ENCODE peak calls at places on chromosomes 13 and 19, in nine cellular contexts. One of them, this sample, is unnamed.
A peak's percentile ranks its signal among the peaks of the same experiment; 100 is the strongest.

GRCh38 chr13:113588394-113589111 is 4.0 kb downstream of the TFDP1 start:
- DNase-seq in T-helper 1 cell: no peak
- DNase-seq in Caco-2: no peak
- DNase-seq in CMK: no peak
- DNase-seq in memory B cell: no peak
- DNase-seq in B cell: no peak
- DNase-seq in left colon: no peak
- DNase-seq in A172: no peak
- DNase-seq in NCI-H1694 treated with DMSO at 0.1 percent for 48 hours: no peak
- DNase-seq in this sample: no peak

GRCh38 chr19:30559446-30559845 is 187.3 kb downstream of the ZNF536 start:
- DNase-seq in B cell: no peak
- DNase-seq in NCI-H1694 treated with DMSO at 0.1 percent for 48 hours: no peak
- DNase-seq in A172: no peak
- DNase-seq in memory B cell: no peak
- DNase-seq in CMK: no peak
- DNase-seq in Caco-2: no peak
- DNase-seq in left colon: no peak
- DNase-seq in T-helper 1 cell: no peak
- DNase-seq in this sample: no peak

GRCh38 chr13:111472083-111472482 is 151.6 kb downstream of the TEX29 start:
- DNase-seq in T-helper 1 cell: no peak
- DNase-seq in CMK: no peak
- DNase-seq in left colon: no peak
- DNase-seq in Caco-2: no peak
- DNase-seq in B cell: no peak
- DNase-seq in memory B cell: no peak
- DNase-seq in A172: no peak
- DNase-seq in NCI-H1694 treated with DMSO at 0.1 percent for 48 hours: no peak
- DNase-seq in this sample: no peak

GRCh38 chr19:32914879-32915278 is 45.3 kb upstream of the SLC7A9 start:
- DNase-seq in CMK: no peak
- DNase-seq in Caco-2: no peak
- DNase-seq in B cell: no peak
- DNase-seq in A172: peak; percentile 40
- DNase-seq in left colon: no peak
- DNase-seq in memory B cell: no peak
- DNase-seq in T-helper 1 cell: no peak
- DNase-seq in NCI-H1694 treated with DMSO at 0.1 percent for 48 hours: no peak
- DNase-seq in this sample: no peak

GRCh38 chr13:49419292-49419691 is 24.6 kb downstream of the CAB39L start:
- DNase-seq in Caco-2: no peak
- DNase-seq in memory B cell: no peak
- DNase-seq in A172: no peak
- DNase-seq in CMK: no peak
- DNase-seq in T-helper 1 cell: no peak
- DNase-seq in left colon: no peak
- DNase-seq in NCI-H1694 treated with DMSO at 0.1 percent for 48 hours: no peak
- DNase-seq in B cell: no peak
- DNase-seq in this sample: no peak

GRCh38 chr19:49746206-49746958 is 16.7 kb downstream of the TSKS start:
- DNase-seq in Caco-2: peak; percentile 33
- DNase-seq in left colon: no peak
- DNase-seq in NCI-H1694 treated with DMSO at 0.1 percent for 48 hours: no peak
- DNase-seq in A172: no peak
- DNase-seq in CMK: peak; percentile 96
- DNase-seq in B cell: peak; percentile 67
- DNase-seq in T-helper 1 cell: peak; percentile 42
- DNase-seq in memory B cell: peak; percentile 34
- DNase-seq in this sample: no peak

GRCh38 chr13:49444517-49445395 is 682 bp downstream of the SETDB2 start:
- DNase-seq in T-helper 1 cell: no peak
- DNase-seq in left colon: peak; percentile 31
- DNase-seq in CMK: peak; percentile 76
- DNase-seq in Caco-2: peak; percentile 24
- DNase-seq in memory B cell: peak; percentile 64
- DNase-seq in B cell: peak; percentile 39
- DNase-seq in NCI-H1694 treated with DMSO at 0.1 percent for 48 hours: no peak
- DNase-seq in A172: peak; percentile 44
- DNase-seq in this sample: peak; percentile 40

GRCh38 chr13:51501096-51501495 is 48.3 kb upstream of the INTS6 start:
- DNase-seq in Caco-2: no peak
- DNase-seq in memory B cell: no peak
- DNase-seq in CMK: no peak
- DNase-seq in NCI-H1694 treated with DMSO at 0.1 percent for 48 hours: no peak
- DNase-seq in T-helper 1 cell: no peak
- DNase-seq in left colon: no peak
- DNase-seq in A172: no peak
- DNase-seq in B cell: no peak
- DNase-seq in this sample: no peak

GRCh38 chr13:44417876-44418275 is 44.3 kb downstream of the SERP2 start:
- DNase-seq in T-helper 1 cell: no peak
- DNase-seq in CMK: no peak
- DNase-seq in Caco-2: no peak
- DNase-seq in memory B cell: no peak
- DNase-seq in left colon: no peak
- DNase-seq in A172: no peak
- DNase-seq in NCI-H1694 treated with DMSO at 0.1 percent for 48 hours: no peak
- DNase-seq in B cell: peak; percentile 46
- DNase-seq in this sample: no peak

GRCh38 chr13:50387124-50387581 is 371.9 kb downstream of the KCNRG start:
- DNase-seq in CMK: no peak
- DNase-seq in memory B cell: peak; percentile 27
- DNase-seq in NCI-H1694 treated with DMSO at 0.1 percent for 48 hours: peak; percentile 87
- DNase-seq in T-helper 1 cell: peak; percentile 14
- DNase-seq in left colon: peak; percentile 33
- DNase-seq in B cell: no peak
- DNase-seq in Caco-2: peak; percentile 62
- DNase-seq in A172: peak; percentile 56
- DNase-seq in this sample: peak; percentile 9

GRCh38 chr13:95403349-95404140 is 102.3 kb upstream of the ABCC4 start:
- DNase-seq in Caco-2: peak; percentile 21
- DNase-seq in T-helper 1 cell: no peak
- DNase-seq in B cell: no peak
- DNase-seq in NCI-H1694 treated with DMSO at 0.1 percent for 48 hours: no peak
- DNase-seq in left colon: no peak
- DNase-seq in CMK: no peak
- DNase-seq in A172: no peak
- DNase-seq in memory B cell: no peak
- DNase-seq in this sample: no peak

GRCh38 chr13:113566227-113566561 is 18.4 kb upstream of the TFDP1 start:
- DNase-seq in CMK: no peak
- DNase-seq in NCI-H1694 treated with DMSO at 0.1 percent for 48 hours: no peak
- DNase-seq in Caco-2: no peak
- DNase-seq in B cell: no peak
- DNase-seq in A172: no peak
- DNase-seq in T-helper 1 cell: no peak
- DNase-seq in memory B cell: no peak
- DNase-seq in left colon: no peak
- DNase-seq in this sample: no peak

GRCh38 chr13:114119196-114119595 is 13.2 kb downstream of the RASA3 start:
- DNase-seq in CMK: no peak
- DNase-seq in T-helper 1 cell: no peak
- DNase-seq in left colon: no peak
- DNase-seq in NCI-H1694 treated with DMSO at 0.1 percent for 48 hours: no peak
- DNase-seq in A172: peak; percentile 93
- DNase-seq in B cell: no peak
- DNase-seq in Caco-2: no peak
- DNase-seq in memory B cell: no peak
- DNase-seq in this sample: no peak

GRCh38 chr19:14758816-14759215 is 19.5 kb downstream of the ADGRE2 start:
- DNase-seq in memory B cell: no peak
- DNase-seq in CMK: no peak
- DNase-seq in NCI-H1694 treated with DMSO at 0.1 percent for 48 hours: no peak
- DNase-seq in Caco-2: peak; percentile 42
- DNase-seq in A172: no peak
- DNase-seq in left colon: no peak
- DNase-seq in B cell: no peak
- DNase-seq in T-helper 1 cell: no peak
- DNase-seq in this sample: no peak

GRCh38 chr19:29546583-29547190 is 20.9 kb downstream of the VSTM2B start:
- DNase-seq in left colon: no peak
- DNase-seq in CMK: no peak
- DNase-seq in A172: no peak
- DNase-seq in B cell: no peak
- DNase-seq in Caco-2: peak; percentile 17
- DNase-seq in NCI-H1694 treated with DMSO at 0.1 percent for 48 hours: no peak
- DNase-seq in T-helper 1 cell: no peak
- DNase-seq in memory B cell: no peak
- DNase-seq in this sample: peak; percentile 48

GRCh38 chr19:3360494-3361383 is 5.6 kb upstream of the NFIC start:
- DNase-seq in CMK: no peak
- DNase-seq in Caco-2: no peak
- DNase-seq in memory B cell: peak; percentile 78
- DNase-seq in T-helper 1 cell: peak; percentile 66
- DNase-seq in left colon: no peak
- DNase-seq in B cell: peak; percentile 97
- DNase-seq in A172: no peak
- DNase-seq in NCI-H1694 treated with DMSO at 0.1 percent for 48 hours: no peak
- DNase-seq in this sample: peak; percentile 78

GRCh38 chr19:5023128-5023571 is 54.2 kb downstream of the KDM4B start:
- DNase-seq in A172: no peak
- DNase-seq in memory B cell: no peak
- DNase-seq in T-helper 1 cell: no peak
- DNase-seq in Caco-2: no peak
- DNase-seq in B cell: no peak
- DNase-seq in left colon: peak; percentile 48
- DNase-seq in CMK: no peak
- DNase-seq in NCI-H1694 treated with DMSO at 0.1 percent for 48 hours: no peak
- DNase-seq in this sample: no peak

GRCh38 chr19:14480695-14481069 is 5.5 kb upstream of the PTGER1 start:
- DNase-seq in CMK: no peak
- DNase-seq in NCI-H1694 treated with DMSO at 0.1 percent for 48 hours: no peak
- DNase-seq in left colon: no peak
- DNase-seq in A172: no peak
- DNase-seq in B cell: no peak
- DNase-seq in T-helper 1 cell: no peak
- DNase-seq in memory B cell: no peak
- DNase-seq in Caco-2: no peak
- DNase-seq in this sample: no peak

This sample was measured in naive thymus-derived CD8-positive, alpha-beta T cell.